ENCODE peak calls at places on chromosomes 11 and 22, in ten cellular contexts. B, G, X, F, K, N, L, O, H and A are unnamed samples.

GRCh38 chr11:104301776-104302175 is 137.8 kb upstream of the PDGFD start:
- DNase-seq in L (no peak), N (no peak), X (no peak), G (no peak), K (no peak), F (no peak), O (no peak), H (no peak), B (no peak), A (no peak)

GRCh38 chr11:134739136-134739535 is 327.1 kb upstream of the B3GAT1 start:
- DNase-seq in L (no peak), X (no peak), N (no peak), F (no peak), B (no peak), G (no peak), K (no peak), O (no peak), H (no peak), A (no peak)

GRCh38 chr11:126113515-126113957 is 50.9 kb upstream of the CDON start:
- DNase-seq in K (peak), O (no peak), X (no peak), B (no peak), N (peak), L (peak), H (no peak), F (no peak), G (no peak), A (peak)

GRCh38 chr11:72005347-72006260 is 6.9 kb downstream of the IL18BP start:
- DNase-seq in N (no peak), H (no peak), G (no peak), F (no peak), L (no peak), X (no peak), B (no peak), K (no peak), O (no peak), A (no peak)

GRCh38 chr22:19772673-19773469 is 12.3 kb downstream of the TBX1 start:
- DNase-seq in H (peak), O (no peak), N (no peak), K (no peak), F (no peak), B (peak), G (no peak), X (no peak), L (no peak), A (no peak)

GRCh38 chr11:132028380-132029240 is 658.2 kb downstream of the NTM start:
- DNase-seq in L (peak), K (no peak), B (no peak), N (peak), G (no peak), H (peak), F (no peak), X (no peak), O (peak), A (peak)

GRCh38 chr11:87038235-87038960 is 664 bp downstream of the TMEM135 start:
- DNase-seq in B (no peak), F (no peak), O (no peak), H (no peak), K (no peak), N (no peak), L (peak), G (no peak), X (no peak), A (no peak)

GRCh38 chr22:33401291-33401690 is 343.1 kb upstream of the SYN3 start:
- DNase-seq in K (peak), L (no peak), B (no peak), F (no peak), O (no peak), G (no peak), X (no peak), N (no peak), H (no peak), A (no peak)

GRCh38 chr11:118142081-118142480 is 10.5 kb downstream of the SCN4B start:
- DNase-seq in B (no peak), H (no peak), G (no peak), O (no peak), K (peak), X (no peak), L (peak), N (no peak), F (no peak), A (peak)

GRCh38 chr11:72456651-72457050 is 22.3 kb upstream of the CLPB start:
- DNase-seq in G (no peak), H (no peak), L (no peak), K (no peak), F (no peak), B (no peak), X (no peak), O (no peak), N (no peak), A (no peak)

GRCh38 chr22:44755418-44755817 is 3.0 kb downstream of the ARHGAP8 start:
- DNase-seq in H (peak), F (no peak), L (no peak), B (no peak), X (no peak), K (no peak), N (no peak), G (no peak), O (no peak), A (no peak)

GRCh38 chr11:114705280-114706024 is 27.1 kb downstream of the NXPE2 start:
- DNase-seq in H (no peak), B (no peak), K (no peak), G (no peak), F (no peak), X (no peak), O (peak), L (no peak), N (no peak), A (no peak)

GRCh38 chr11:27703453-27703852 is 3.2 kb upstream of the BDNF start:
- DNase-seq in N (peak), B (no peak), L (no peak), F (no peak), K (no peak), O (no peak), G (no peak), H (no peak), X (no peak), A (peak)

GRCh38 chr11:78371221-78371899 is 46.3 kb downstream of the GAB2 start:
- DNase-seq in X (no peak), L (no peak), N (no peak), O (no peak), B (no peak), H (no peak), G (no peak), K (no peak), F (no peak), A (no peak)

GRCh38 chr11:128448487-128448886 is 138.9 kb downstream of the ETS1 start:
- DNase-seq in K (peak), O (no peak), N (no peak), X (no peak), L (peak), H (peak), G (no peak), F (no peak), B (no peak), A (peak)

GRCh38 chr11:83528225-83528624 is 242.1 kb upstream of the CCDC90B start:
- DNase-seq in O (no peak), L (no peak), X (no peak), G (no peak), K (no peak), B (no peak), N (no peak), H (no peak), F (no peak), A (no peak)

GRCh38 chr11:16603890-16604783 is 134.3 kb upstream of the C11orf58 start:
- DNase-seq in H (peak), L (peak), F (no peak), G (no peak), O (peak), B (no peak), K (peak), N (no peak), X (no peak), A (peak)

GRCh38 chr22:50473088-50473487 is 1.7 kb downstream of the SBF1 start:
- DNase-seq in F (peak), B (peak), K (no peak), N (no peak), X (peak), G (no peak), L (peak), H (peak), O (no peak), A (no peak)

GRCh38 chr22:41925783-41926460 is 684 bp downstream of the TNFRSF13C start:
- DNase-seq in N (peak), O (peak), F (peak), K (no peak), G (peak), B (peak), H (peak), L (peak), X (peak), A (no peak)

GRCh38 chr22:28891156-28891733 is 7.9 kb downstream of the ZNRF3 start:
- DNase-seq in G (no peak), H (no peak), O (no peak), X (no peak), L (no peak), K (no peak), F (no peak), B (no peak), N (no peak), A (no peak)

GRCh38 chr11:11969380-11970215 is 38.8 kb downstream of the DKK3 start:
- DNase-seq in H (no peak), F (no peak), O (no peak), K (no peak), X (no peak), L (no peak), B (no peak), G (no peak), N (peak), A (no peak)

GRCh38 chr11:95641506-95641905 is 148.1 kb downstream of the FAM76B start:
- DNase-seq in L (peak), H (no peak), F (peak), X (no peak), K (peak), G (no peak), B (peak), O (no peak), N (no peak), A (peak)

GRCh38 chr11:100855466-100856067 is 168.5 kb downstream of the ARHGAP42 start:
- DNase-seq in O (no peak), L (peak), B (peak), N (peak), K (peak), H (no peak), X (no peak), G (no peak), F (no peak), A (no peak)

GRCh38 chr11:69053546-69054396 is 5.0 kb downstream of the TPCN2 start:
- DNase-seq in L (no peak), X (no peak), H (peak), F (no peak), B (no peak), N (no peak), G (no peak), O (no peak), K (no peak), A (no peak)

GRCh38 chr11:36254739-36255138 is 34.5 kb downstream of the COMMD9 start:
- DNase-seq in N (peak), K (peak), G (no peak), O (no peak), B (no peak), F (no peak), H (no peak), L (peak), X (no peak), A (peak)

GRCh38 chr11:11171285-11171684 is 181.8 kb downstream of the CSNK2A3 start:
- DNase-seq in K (no peak), F (no peak), H (no peak), G (no peak), N (no peak), B (no peak), X (no peak), O (no peak), L (no peak), A (no peak)

GRCh38 chr11:61773356-61773755 is 19.0 kb downstream of the TMEM258 start:
- DNase-seq in O (no peak), K (no peak), G (no peak), X (no peak), L (no peak), B (no peak), F (no peak), N (no peak), H (peak), A (no peak)

GRCh38 chr11:119745112-119745511 is 16.1 kb upstream of the NECTIN1 start:
- DNase-seq in L (no peak), N (no peak), X (no peak), K (no peak), B (no peak), H (no peak), G (no peak), F (no peak), O (no peak), A (no peak)

GRCh38 chr22:48061726-48062125 is 1299.3 kb downstream of the TBC1D22A start:
- DNase-seq in N (no peak), G (no peak), L (no peak), K (no peak), O (no peak), X (no peak), F (no peak), H (no peak), B (no peak), A (no peak)

GRCh38 chr11:13308704-13309103 is 31.1 kb downstream of the BMAL1 start:
- DNase-seq in O (no peak), X (no peak), L (no peak), N (no peak), B (no peak), H (no peak), K (no peak), F (no peak), G (no peak), A (no peak)

GRCh38 chr11:95231881-95232605 is 1.0 kb upstream of the SESN3 start:
- DNase-seq in F (peak), G (peak), O (peak), K (peak), B (peak), L (peak), X (peak), N (peak), H (peak), A (peak)